ENCODE peak calls at places on chromosomes 3 and 15, in five cellular contexts. One of them, this sample, is unnamed.

GRCh38 chr3:127408684-127409420 is 121.0 kb upstream of the PRR20G start:
- DNase-seq in HepG2: no peak
- DNase-seq in K562: no peak
- DNase-seq in GM12891: no peak
- DNase-seq in H1: peak; percentile 50
- DNase-seq in this sample: no peak

GRCh38 chr15:29621626-29622025 is 200.6 kb downstream of the TJP1 start:
- DNase-seq in K562: no peak
- DNase-seq in GM12891: no peak
- DNase-seq in H1: no peak
- DNase-seq in HepG2: no peak
- DNase-seq in this sample: no peak

GRCh38 chr3:124513610-124513997 is 216.6 kb upstream of the UMPS start:
- DNase-seq in H1: peak; percentile 59
- DNase-seq in K562: no peak
- DNase-seq in HepG2: no peak
- DNase-seq in GM12891: no peak
- DNase-seq in this sample: no peak

GRCh38 chr3:140370686-140371085 is 307.2 kb upstream of the TRIM42 start:
- DNase-seq in HepG2: no peak
- DNase-seq in H1: no peak
- DNase-seq in K562: no peak
- DNase-seq in GM12891: no peak
- DNase-seq in this sample: no peak

GRCh38 chr3:284316-284715 is 87.8 kb downstream of the CHL1 start:
- DNase-seq in GM12891: no peak
- DNase-seq in K562: no peak
- DNase-seq in HepG2: no peak
- DNase-seq in H1: no peak
- DNase-seq in this sample: no peak

GRCh38 chr3:48518755-48519154 is 14.8 kb upstream of the SHISA5 start:
- DNase-seq in H1: no peak
- DNase-seq in K562: no peak
- DNase-seq in GM12891: no peak
- DNase-seq in HepG2: no peak
- DNase-seq in this sample: no peak

GRCh38 chr3:83500422-83500821 is 1458.4 kb upstream of the CADM2 start:
- DNase-seq in K562: no peak
- DNase-seq in HepG2: peak; percentile 80
- DNase-seq in GM12891: no peak
- DNase-seq in H1: no peak
- DNase-seq in this sample: no peak

GRCh38 chr3:107798381-107798780 is 275.6 kb downstream of the BBX start:
- DNase-seq in HepG2: no peak
- DNase-seq in H1: no peak
- DNase-seq in K562: no peak
- DNase-seq in GM12891: no peak
- DNase-seq in this sample: no peak

GRCh38 chr3:119380697-119381096 is 82.7 kb downstream of the TMEM39A start:
- DNase-seq in GM12891: no peak
- DNase-seq in HepG2: no peak
- DNase-seq in K562: no peak
- DNase-seq in H1: no peak
- DNase-seq in this sample: no peak

GRCh38 chr3:66039590-66039887 is 821 bp upstream of the MAGI1 start:
- DNase-seq in H1: no peak
- DNase-seq in GM12891: no peak
- DNase-seq in HepG2: peak; percentile 24
- DNase-seq in K562: peak; percentile 16
- DNase-seq in this sample: no peak

GRCh38 chr15:63057454-63058335 is 15.1 kb downstream of the TPM1 start:
- DNase-seq in K562: no peak
- DNase-seq in GM12891: no peak
- DNase-seq in H1: no peak
- DNase-seq in HepG2: no peak
- DNase-seq in this sample: no peak

DNA sequence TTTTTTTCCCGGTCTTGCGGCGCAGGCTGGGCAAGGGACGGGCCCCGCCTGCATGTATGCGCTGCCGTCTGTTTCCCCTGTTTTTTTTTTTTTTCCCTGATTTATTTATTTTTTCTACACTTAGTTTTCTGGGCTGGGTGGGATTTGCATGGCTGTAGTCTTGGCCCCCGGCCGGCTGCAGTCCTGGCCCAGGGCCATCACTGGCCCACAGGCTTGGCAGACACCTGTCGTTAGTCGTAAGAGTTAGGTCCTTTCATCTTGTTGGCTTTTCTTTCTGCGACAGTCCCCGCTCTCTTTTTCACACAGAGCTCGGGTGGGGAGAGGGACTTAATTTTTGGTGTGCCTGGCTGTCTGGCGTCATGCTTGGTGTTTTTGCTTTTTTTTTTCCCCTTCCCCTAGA is 183.4 kb downstream of the KLF13 start:
- DNase-seq in H1: no peak
- DNase-seq in GM12891: no peak
- DNase-seq in HepG2: no peak
- DNase-seq in K562: no peak
- DNase-seq in this sample: no peak
- TF ChIP-seq TAF1 in H1: no peak
- TF ChIP-seq TAF1 in GM12891: no peak
- TF ChIP-seq TAF1 in HepG2: no peak
- TF ChIP-seq TAF1 in K562: no peak
- TF ChIP-seq TAF1 in this sample: no peak

DNA sequence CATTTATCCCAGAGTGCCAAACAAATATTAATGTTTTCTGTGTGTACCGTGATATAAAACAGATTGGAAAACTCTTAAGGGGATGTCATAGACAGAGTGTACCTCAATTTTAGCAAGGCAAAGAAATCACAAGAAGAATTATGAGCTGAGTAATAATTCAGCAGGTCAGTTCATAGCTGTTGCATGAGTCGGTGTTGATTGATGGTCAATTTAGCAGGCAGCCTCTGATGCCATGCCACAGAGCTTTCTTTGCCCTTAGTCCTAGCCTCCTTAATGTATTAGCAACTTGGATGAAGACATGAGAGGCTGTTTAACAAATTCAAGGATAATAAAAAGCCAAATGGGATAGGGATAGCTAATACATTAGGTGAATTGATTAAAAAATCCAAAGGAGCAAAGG is 6.8 kb downstream of the SLC35A5 start:
- DNase-seq in GM12891: no peak
- DNase-seq in K562: no peak
- DNase-seq in H1: no peak
- DNase-seq in HepG2: no peak
- DNase-seq in this sample: no peak
- TF ChIP-seq POLR2A in GM12891: no peak
- TF ChIP-seq POLR2A in K562: no peak
- TF ChIP-seq POLR2A in H1: no peak
- TF ChIP-seq POLR2A in HepG2: no peak
- TF ChIP-seq POLR2A in this sample: no peak

DNA sequence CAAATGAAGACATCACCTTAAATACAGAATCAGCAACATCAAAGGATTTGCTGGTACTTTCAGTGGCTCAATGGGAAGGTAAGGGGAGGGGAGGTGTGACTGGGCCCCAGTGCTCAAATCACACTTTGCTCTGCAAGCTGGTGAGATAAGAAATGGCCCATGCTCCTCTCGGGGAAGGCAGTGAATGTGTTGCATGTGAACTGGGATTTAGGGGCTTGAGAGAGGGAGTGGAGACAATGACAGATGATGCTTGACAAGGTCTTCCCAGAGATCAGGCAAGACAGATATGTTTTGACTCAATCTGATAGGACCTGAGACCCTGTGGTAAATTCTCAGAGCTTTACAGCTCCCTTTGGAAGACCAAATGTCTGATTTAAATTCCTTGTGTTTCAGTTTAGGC is 233.0 kb upstream of the PROK2 start:
- DNase-seq in K562: peak; percentile 14
- DNase-seq in HepG2: no peak
- DNase-seq in GM12891: no peak
- DNase-seq in H1: no peak
- DNase-seq in this sample: no peak
- TF ChIP-seq TAF1 in K562: no peak
- TF ChIP-seq TAF1 in HepG2: no peak
- TF ChIP-seq TAF1 in GM12891: no peak
- TF ChIP-seq TAF1 in H1: no peak
- TF ChIP-seq TAF1 in this sample: no peak

GRCh38 chr3:170529912-170530311 is 56.0 kb downstream of the SLC7A14 start:
- DNase-seq in GM12891: no peak
- DNase-seq in H1: no peak
- DNase-seq in K562: no peak
- DNase-seq in HepG2: no peak
- DNase-seq in this sample: no peak
- TF ChIP-seq POLR2A in GM12891: no peak
- TF ChIP-seq POLR2A in H1: no peak
- TF ChIP-seq POLR2A in K562: no peak
- TF ChIP-seq POLR2A in HepG2: no peak
- TF ChIP-seq POLR2A in this sample: no peak

GRCh38 chr15:100588638-100589242 is 13.2 kb downstream of the LINS1 start:
- DNase-seq in GM12891: no peak
- DNase-seq in HepG2: no peak
- DNase-seq in H1: no peak
- DNase-seq in K562: no peak
- DNase-seq in this sample: no peak
- TF ChIP-seq TAF1 in GM12891: no peak
- TF ChIP-seq TAF1 in HepG2: no peak
- TF ChIP-seq TAF1 in H1: no peak
- TF ChIP-seq TAF1 in K562: no peak
- TF ChIP-seq TAF1 in this sample: no peak

GRCh38 chr3:16918683-16919025 is 33.9 kb downstream of the PLCL2 start:
- DNase-seq in HepG2: no peak
- DNase-seq in GM12891: no peak
- DNase-seq in K562: no peak
- DNase-seq in H1: no peak
- DNase-seq in this sample: no peak

GRCh38 chr3:16913264-16913580 is 28.5 kb downstream of the PLCL2 start:
- DNase-seq in K562: no peak
- DNase-seq in H1: no peak
- DNase-seq in GM12891: no peak
- DNase-seq in HepG2: no peak
- DNase-seq in this sample: no peak

GRCh38 chr3:16917256-16917935 is 32.6 kb downstream of the PLCL2 start:
- DNase-seq in H1: no peak
- DNase-seq in GM12891: no peak
- DNase-seq in K562: no peak
- DNase-seq in HepG2: no peak
- DNase-seq in this sample: no peak

GRCh38 chr3:16916840-16917239 is 32.1 kb downstream of the PLCL2 start:
- DNase-seq in K562: no peak
- DNase-seq in H1: no peak
- DNase-seq in HepG2: no peak
- DNase-seq in GM12891: no peak
- DNase-seq in this sample: no peak

DNA sequence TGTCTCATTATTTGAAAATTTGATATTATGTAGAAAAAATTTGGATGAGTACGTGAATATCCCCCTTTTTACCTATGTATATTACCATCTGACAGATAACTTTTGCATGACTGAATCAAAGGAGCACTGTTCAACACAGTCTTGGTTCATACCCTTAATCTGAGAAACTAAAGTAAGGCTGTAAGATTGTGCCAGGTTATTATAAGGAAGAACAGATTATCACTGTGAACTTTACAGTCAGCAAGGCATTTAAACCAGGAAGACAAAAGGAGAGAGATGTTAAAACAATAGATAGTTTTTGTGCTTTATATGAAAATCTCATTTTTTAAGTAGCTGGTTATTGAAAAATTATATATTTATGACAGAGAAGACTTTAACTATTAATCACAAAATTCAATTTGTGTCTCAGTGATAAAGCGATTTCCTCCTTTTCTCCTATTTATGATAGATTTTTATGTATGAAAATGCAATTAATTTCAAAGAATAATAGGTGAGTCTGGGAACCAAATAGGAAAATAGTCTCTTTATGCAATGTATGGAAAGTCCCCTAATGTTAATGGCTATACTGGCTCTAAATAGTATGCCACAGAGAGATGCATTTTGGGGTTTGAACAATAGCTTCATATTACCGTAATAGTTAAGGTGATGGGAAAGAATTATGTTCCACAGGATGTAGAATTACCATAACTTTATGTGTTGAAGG is 33.4 kb downstream of the PLCL2 start:
- DNase-seq in K562: no peak
- DNase-seq in HepG2: no peak
- DNase-seq in GM12891: no peak
- DNase-seq in H1: no peak
- DNase-seq in this sample: no peak
- TF ChIP-seq POLR2A in K562: no peak
- TF ChIP-seq POLR2A in HepG2: no peak
- TF ChIP-seq POLR2A in GM12891: no peak
- TF ChIP-seq POLR2A in H1: no peak
- TF ChIP-seq POLR2A in this sample: no peak

GRCh38 chr15:78390823-78391222 is 47.2 kb upstream of the IREB2 start:
- DNase-seq in H1: no peak
- DNase-seq in HepG2: no peak
- DNase-seq in K562: no peak
- DNase-seq in GM12891: no peak
- DNase-seq in this sample: no peak
- TF ChIP-seq TAF1 in H1: no peak
- TF ChIP-seq TAF1 in HepG2: no peak
- TF ChIP-seq TAF1 in K562: no peak
- TF ChIP-seq TAF1 in GM12891: no peak
- TF ChIP-seq TAF1 in this sample: no peak

DNA sequence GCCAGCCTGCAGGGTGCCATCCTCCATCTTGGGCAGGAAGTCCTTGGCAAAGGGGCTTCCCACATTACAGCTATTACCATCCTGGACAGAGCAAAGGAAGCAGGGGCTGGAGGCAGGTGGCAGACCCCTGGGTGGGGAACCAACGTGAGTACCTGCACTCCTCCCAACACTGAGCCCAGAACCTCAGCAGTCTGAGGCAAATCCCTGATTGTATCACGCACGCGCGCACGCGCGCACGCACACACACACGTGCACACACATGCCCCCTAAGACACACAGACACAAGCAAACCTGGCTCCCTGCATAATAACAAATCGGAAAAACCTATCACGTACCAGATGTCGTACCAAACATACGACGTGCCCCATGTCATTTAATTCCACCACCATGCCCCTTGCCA is 11.8 kb downstream of the POLG start:
- DNase-seq in HepG2: no peak
- DNase-seq in GM12891: no peak
- DNase-seq in K562: no peak
- DNase-seq in H1: no peak
- DNase-seq in this sample: no peak
- TF ChIP-seq POLR2A in HepG2: no peak
- TF ChIP-seq POLR2A in GM12891: no peak
- TF ChIP-seq POLR2A in K562: no peak
- TF ChIP-seq POLR2A in H1: no peak
- TF ChIP-seq POLR2A in this sample: no peak

GRCh38 chr15:91336691-91337090 is 236.6 kb downstream of the SV2B start:
- DNase-seq in H1: no peak
- DNase-seq in K562: no peak
- DNase-seq in GM12891: no peak
- DNase-seq in HepG2: no peak
- DNase-seq in this sample: no peak
- TF ChIP-seq TAF1 in H1: no peak
- TF ChIP-seq TAF1 in K562: no peak
- TF ChIP-seq TAF1 in GM12891: no peak
- TF ChIP-seq TAF1 in HepG2: no peak
- TF ChIP-seq TAF1 in this sample: no peak

GRCh38 chr3:12356175-12356574 is 67.3 kb downstream of the PPARG start:
- DNase-seq in GM12891: no peak
- DNase-seq in HepG2: no peak
- DNase-seq in H1: no peak
- DNase-seq in K562: no peak
- DNase-seq in this sample: no peak
- TF ChIP-seq POLR2A in GM12891: no peak
- TF ChIP-seq POLR2A in HepG2: no peak
- TF ChIP-seq POLR2A in H1: no peak
- TF ChIP-seq POLR2A in K562: no peak
- TF ChIP-seq POLR2A in this sample: no peak

This sample was measured in GM12892.